ENCODE peak calls at places on chromosomes 1 and 21, in five cellular contexts. N is GM13977, J is GM12865, D is ovary, C is fibroblast of lung. M is an unnamed sample.

GRCh38 chr1:226408285-226409184 is 642 bp upstream of the PARP1 start:
- DNase-seq in N (no peak), J (no peak), D (peak), C (no peak), M (no peak)

GRCh38 chr1:67578397-67579020 is 106.5 kb upstream of the GADD45A start:
- DNase-seq in N (no peak), J (no peak), D (no peak), C (no peak), M (no peak)

GRCh38 chr1:180501865-180502360 is 464 bp downstream of the ACBD6 start:
- DNase-seq in N (peak), J (no peak), D (no peak), C (no peak), M (peak)

GRCh38 chr1:107467286-107467685 is 326.4 kb downstream of the NTNG1 start:
- DNase-seq in N (no peak), J (no peak), D (no peak), C (no peak), M (no peak)

GRCh38 chr1:54989968-54990810 is 8.5 kb upstream of the BSND start:
- DNase-seq in N (no peak), J (no peak), D (no peak), C (no peak), M (no peak)

GRCh38 chr1:164058192-164058591 is 500.8 kb upstream of the PBX1 start:
- DNase-seq in N (no peak), J (no peak), D (no peak), C (no peak), M (no peak)

GRCh38 chr1:19735419-19736127 is 64.1 kb downstream of the TMCO4 start:
- DNase-seq in N (no peak), J (no peak), D (no peak), C (peak), M (no peak)

GRCh38 chr1:84298688-84299535 is 2.6 kb upstream of the SAMD13 start:
- DNase-seq in N (peak), J (peak), D (no peak), C (peak), M (peak)

GRCh38 chr1:61743716-61744620 is 1.7 kb downstream of the PATJ start:
- DNase-seq in N (no peak), J (no peak), D (no peak), C (no peak), M (no peak)

GRCh38 chr1:37240897-37241296 is 206.6 kb upstream of the GRIK3 start:
- DNase-seq in N (no peak), J (no peak), D (no peak), C (no peak), M (no peak)

GRCh38 chr1:240802271-240802670 is 190.3 kb upstream of the GREM2 start:
- DNase-seq in N (no peak), J (no peak), D (no peak), C (no peak), M (no peak)

GRCh38 chr1:175297291-175297690 is 104.7 kb upstream of the KIAA0040 start:
- DNase-seq in N (no peak), J (no peak), D (no peak), C (no peak), M (no peak)

GRCh38 chr1:100035214-100035613 is 65.4 kb downstream of the SLC35A3 start:
- DNase-seq in N (no peak), J (no peak), D (no peak), C (no peak), M (no peak)

GRCh38 chr1:16266411-16267118 is 29.6 kb upstream of the CPLANE2 start:
- DNase-seq in N (no peak), J (no peak), D (no peak), C (peak), M (no peak)

GRCh38 chr1:175075572-175076568 is 8.2 kb downstream of the TNN start:
- DNase-seq in N (peak), J (peak), D (no peak), C (no peak), M (no peak)

GRCh38 chr1:22930235-22930912 is 42.3 kb downstream of the LACTBL1 start:
- DNase-seq in N (peak), J (peak), D (peak), C (peak), M (peak)

GRCh38 chr21:44874497-44875331 is 1.2 kb upstream of the PTTG1IP start:
- DNase-seq in N (peak), J (peak), D (peak), C (no peak), M (no peak)

GRCh38 chr1:25148673-25149300 is 83.5 kb downstream of the SYF2 start:
- DNase-seq in N (peak), J (peak), D (no peak), C (no peak), M (peak)

GRCh38 chr1:223876643-223877042 is 30.9 kb upstream of the TP53BP2 start:
- DNase-seq in N (no peak), J (no peak), D (no peak), C (no peak), M (no peak)

GRCh38 chr1:205430631-205431305 is 8.9 kb upstream of the LEMD1 start:
- DNase-seq in N (peak), J (peak), D (peak), C (peak), M (peak)

GRCh38 chr1:17561561-17561985 is 22.1 kb downstream of the ARHGEF10L start:
- DNase-seq in N (no peak), J (no peak), D (peak), C (peak), M (no peak)

GRCh38 chr1:77473690-77474089 is 191.9 kb downstream of the AK5 start:
- DNase-seq in N (no peak), J (no peak), D (no peak), C (peak), M (no peak)

GRCh38 chr1:15411593-15412487 is 2.2 kb downstream of the EFHD2 start:
- DNase-seq in N (peak), J (peak), D (no peak), C (peak), M (peak)

GRCh38 chr1:240190881-240191385 is 99.2 kb downstream of the FMN2 start:
- DNase-seq in N (no peak), J (peak), D (peak), C (peak), M (no peak)

GRCh38 chr1:244970236-244970652 is 105.9 kb upstream of the HNRNPU start:
- DNase-seq in N (peak), J (peak), D (peak), C (peak), M (peak)

GRCh38 chr1:207833956-207834660 is 76.8 kb downstream of the CD34 start:
- DNase-seq in N (no peak), J (no peak), D (no peak), C (no peak), M (no peak)

GRCh38 chr1:67883069-67883468 is 49.8 kb upstream of the GNG12 start:
- DNase-seq in N (no peak), J (no peak), D (no peak), C (peak), M (no peak)

GRCh38 chr1:35449334-35450008 is 107.7 kb downstream of the KIAA0319L start:
- DNase-seq in N (no peak), J (no peak), D (no peak), C (peak), M (no peak)

GRCh38 chr1:30816211-30817082 is 58.9 kb upstream of the LAPTM5 start:
- DNase-seq in N (no peak), J (no peak), D (no peak), C (peak), M (no peak)

GRCh38 chr1:61056674-61057439 is 25.5 kb upstream of the NFIA start:
- DNase-seq in N (no peak), J (no peak), D (peak), C (peak), M (no peak)

GRCh38 chr1:87717167-87717670 is 388.5 kb downstream of the LMO4 start:
- DNase-seq in N (no peak), J (no peak), D (no peak), C (no peak), M (no peak)

GRCh38 chr1:101174722-101175121 is 62.1 kb upstream of the S1PR1 start:
- DNase-seq in N (no peak), J (no peak), D (no peak), C (peak), M (no peak)

GRCh38 chr1:57262472-57262871 is 161.4 kb downstream of the DAB1 start:
- DNase-seq in N (no peak), J (no peak), D (no peak), C (no peak), M (no peak)

GRCh38 chr1:203733009-203733863 is 31.7 kb upstream of the LAX1 start:
- DNase-seq in N (no peak), J (no peak), D (no peak), C (no peak), M (no peak)

GRCh38 chr21:18743523-18743922 is 339.9 kb upstream of the TMPRSS15 start:
- DNase-seq in N (no peak), J (no peak), D (no peak), C (no peak), M (no peak)

GRCh38 chr1:245598524-245599310 is 443.9 kb downstream of the KIF26B start:
- DNase-seq in N (no peak), J (no peak), D (no peak), C (peak), M (no peak)

GRCh38 chr1:226820935-226821718 is 49.3 kb upstream of the PSEN2 start:
- DNase-seq in N (no peak), J (no peak), D (peak), C (peak), M (no peak)

GRCh38 chr1:33256335-33256700 is at the start of gene ZNF362:
- DNase-seq in N (peak), J (peak), D (peak), C (peak), M (peak)

GRCh38 chr1:54325705-54326461 is 80.3 kb downstream of the SSBP3 start:
- DNase-seq in N (no peak), J (no peak), D (no peak), C (no peak), M (no peak)

GRCh38 chr21:22575165-22575584 is 1577.0 kb downstream of the NCAM2 start:
- DNase-seq in N (no peak), J (no peak), D (no peak), C (no peak), M (no peak)
- TF ChIP-seq CTCF in N (no peak), J (no peak), D (no peak), C (no peak), M (no peak)

GRCh38 chr21:37758997-37759396 is 157.3 kb downstream of the KCNJ6 start:
- DNase-seq in N (peak), J (peak), D (no peak), C (peak), M (peak)
- TF ChIP-seq CTCF in N (peak), J (peak), D (no peak), C (peak), M (peak)

DNA sequence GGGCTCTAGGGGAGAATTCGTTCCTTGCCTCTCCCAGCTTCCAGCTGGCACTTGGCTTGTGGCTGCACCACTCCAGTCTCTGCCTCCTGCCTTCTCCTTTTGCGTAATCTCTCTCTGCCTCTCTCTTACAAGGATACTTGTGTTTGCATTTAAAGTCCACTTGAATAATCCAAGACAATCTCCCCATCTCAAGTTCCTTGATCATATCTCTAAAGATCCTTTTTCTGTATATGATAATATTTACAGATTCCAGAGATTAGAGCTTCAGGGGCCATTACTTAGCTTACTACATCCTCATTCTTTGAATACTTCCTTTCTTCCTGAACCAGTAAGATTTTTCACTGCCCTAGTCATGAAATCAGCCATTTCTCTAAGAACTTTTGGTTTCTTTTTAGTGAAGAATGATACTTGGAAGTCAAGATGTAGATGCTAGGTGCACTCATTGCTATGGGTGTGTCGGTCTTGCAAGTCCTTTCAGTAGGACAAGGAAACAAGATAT is 20.9 kb upstream of the RLF start:
- DNase-seq in N (no peak), J (peak), D (no peak), C (no peak), M (no peak)
- TF ChIP-seq CTCF in N (no peak), J (no peak), D (no peak), C (no peak), M (no peak)

DNA sequence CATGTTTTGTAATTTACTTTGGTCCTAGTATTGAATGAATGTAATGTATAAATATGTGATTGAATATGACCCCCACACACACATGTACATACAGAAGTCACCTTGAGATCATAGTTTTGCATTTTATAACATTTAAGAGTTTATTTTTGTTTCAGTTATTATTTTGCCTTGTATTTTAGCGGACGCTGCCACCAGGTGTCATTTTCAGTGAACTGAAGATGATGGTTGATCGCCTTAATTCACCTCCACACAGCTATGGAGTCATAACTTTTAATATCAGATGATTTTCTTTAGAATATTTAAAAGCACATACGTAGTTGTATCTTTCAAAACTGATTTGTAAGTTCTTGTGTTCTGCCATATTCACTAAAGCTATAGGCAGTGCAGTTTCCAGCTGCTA is 130.4 kb downstream of the DYRK1A start:
- DNase-seq in N (no peak), J (no peak), D (no peak), C (peak), M (no peak)
- TF ChIP-seq CTCF in N (no peak), J (no peak), D (no peak), C (peak), M (no peak)

M was measured in GM20000.